ENCODE peak calls at places on chromosomes 5 and 9, in five cellular contexts. One of them, this sample, is unnamed. For H3K9me3 and H3K79me2, the result is how much of the 10 kb centered on the place peaks cover.

GRCh38 chr9:6068983-6069382 is 53.6 kb upstream of the RANBP6 start:
- DNase-seq in neural progenitor cell: no peak
- DNase-seq in keratinocyte: no peak
- DNase-seq in fibroblast of lung: no peak
- DNase-seq in OCI-LY7: no peak
- DNase-seq in this sample: no peak

GRCh38 chr9:95724253-95724991 is 151.1 kb upstream of the ERCC6L2 start:
- DNase-seq in neural progenitor cell: no peak
- DNase-seq in keratinocyte: no peak
- DNase-seq in fibroblast of lung: no peak
- DNase-seq in OCI-LY7: peak
- DNase-seq in this sample: no peak

GRCh38 chr5:78809444-78809843 is 160.9 kb upstream of the LHFPL2 start:
- DNase-seq in neural progenitor cell: no peak
- DNase-seq in keratinocyte: no peak
- DNase-seq in fibroblast of lung: no peak
- DNase-seq in OCI-LY7: no peak
- DNase-seq in this sample: no peak

GRCh38 chr5:137072376-137073174 is 426.6 kb downstream of the SPOCK1 start:
- DNase-seq in neural progenitor cell: no peak
- DNase-seq in keratinocyte: no peak
- DNase-seq in fibroblast of lung: no peak
- DNase-seq in OCI-LY7: peak
- DNase-seq in this sample: no peak

GRCh38 chr5:169389318-169389717 is 88.4 kb upstream of the SLIT3 start:
- DNase-seq in neural progenitor cell: no peak
- DNase-seq in keratinocyte: no peak
- DNase-seq in fibroblast of lung: no peak
- DNase-seq in OCI-LY7: no peak
- DNase-seq in this sample: no peak

GRCh38 chr9:78158286-78158685 is 77.6 kb upstream of the CEP78 start:
- DNase-seq in neural progenitor cell: no peak
- DNase-seq in keratinocyte: no peak
- DNase-seq in fibroblast of lung: no peak
- DNase-seq in OCI-LY7: no peak
- DNase-seq in this sample: no peak

GRCh38 chr9:107989544-107989943 is 500.0 kb upstream of the KLF4 start:
- DNase-seq in neural progenitor cell: no peak
- DNase-seq in keratinocyte: no peak
- DNase-seq in fibroblast of lung: peak
- DNase-seq in OCI-LY7: no peak
- DNase-seq in this sample: peak

GRCh38 chr5:114467729-114468128 is 105.9 kb downstream of the KCNN2 start:
- DNase-seq in neural progenitor cell: no peak
- DNase-seq in keratinocyte: no peak
- DNase-seq in fibroblast of lung: no peak
- DNase-seq in OCI-LY7: no peak
- DNase-seq in this sample: peak

GRCh38 chr9:2478421-2478820 is 143.2 kb upstream of the VLDLR start:
- DNase-seq in neural progenitor cell: no peak
- DNase-seq in keratinocyte: no peak
- DNase-seq in fibroblast of lung: no peak
- DNase-seq in OCI-LY7: no peak
- DNase-seq in this sample: no peak

GRCh38 chr9:133105461-133105770 is 15.6 kb downstream of the RALGDS start:
- DNase-seq in neural progenitor cell: no peak
- DNase-seq in keratinocyte: no peak
- DNase-seq in fibroblast of lung: no peak
- DNase-seq in OCI-LY7: no peak
- DNase-seq in this sample: no peak

GRCh38 chr5:44632344-44632743 is 176.4 kb upstream of the MRPS30 start:
- DNase-seq in neural progenitor cell: no peak
- DNase-seq in keratinocyte: no peak
- DNase-seq in fibroblast of lung: no peak
- DNase-seq in OCI-LY7: no peak
- DNase-seq in this sample: no peak

GRCh38 chr9:92837191-92837590 is 40.6 kb downstream of the ZNF484 start:
- DNase-seq in neural progenitor cell: no peak
- DNase-seq in keratinocyte: no peak
- DNase-seq in fibroblast of lung: no peak
- DNase-seq in OCI-LY7: no peak
- DNase-seq in this sample: no peak

GRCh38 chr5:167871091-167871490 is 420.4 kb upstream of the WWC1 start:
- DNase-seq in neural progenitor cell: no peak
- DNase-seq in keratinocyte: no peak
- DNase-seq in fibroblast of lung: no peak
- DNase-seq in OCI-LY7: no peak
- DNase-seq in this sample: no peak

GRCh38 chr5:78221467-78221866 is 73.0 kb downstream of the AP3B1 start:
- DNase-seq in neural progenitor cell: no peak
- DNase-seq in keratinocyte: no peak
- DNase-seq in fibroblast of lung: no peak
- DNase-seq in OCI-LY7: no peak
- DNase-seq in this sample: no peak

GRCh38 chr5:167777746-167778145 is 513.7 kb upstream of the WWC1 start:
- DNase-seq in neural progenitor cell: no peak
- DNase-seq in keratinocyte: no peak
- DNase-seq in fibroblast of lung: no peak
- DNase-seq in OCI-LY7: no peak
- DNase-seq in this sample: no peak

GRCh38 chr9:127931092-127931881 is 710 bp upstream of the PIP5KL1 start:
- DNase-seq in neural progenitor cell: peak
- DNase-seq in keratinocyte: no peak
- DNase-seq in fibroblast of lung: peak
- DNase-seq in OCI-LY7: no peak
- DNase-seq in this sample: peak

GRCh38 chr9:122116448-122117173 is 23.5 kb upstream of the TTLL11 start:
- DNase-seq in neural progenitor cell: no peak
- DNase-seq in keratinocyte: no peak
- DNase-seq in fibroblast of lung: no peak
- DNase-seq in OCI-LY7: no peak
- DNase-seq in this sample: no peak

GRCh38 chr5:170427672-170428236 is 38.6 kb upstream of the KCNMB1 start:
- DNase-seq in neural progenitor cell: no peak
- DNase-seq in keratinocyte: no peak
- DNase-seq in fibroblast of lung: peak
- DNase-seq in OCI-LY7: no peak
- DNase-seq in this sample: peak

GRCh38 chr9:105710638-105711037 is 16.3 kb downstream of the TMEM38B start:
- DNase-seq in neural progenitor cell: no peak
- DNase-seq in keratinocyte: no peak
- DNase-seq in fibroblast of lung: no peak
- DNase-seq in OCI-LY7: no peak
- DNase-seq in this sample: no peak

GRCh38 chr9:78874056-78874455 is 577.1 kb downstream of the PSAT1 start:
- DNase-seq in neural progenitor cell: no peak
- DNase-seq in keratinocyte: no peak
- DNase-seq in fibroblast of lung: no peak
- DNase-seq in OCI-LY7: no peak
- DNase-seq in this sample: no peak

GRCh38 chr5:141421489-141421855 is 621 bp downstream of the PCDHGA11 start:
- DNase-seq in neural progenitor cell: no peak
- DNase-seq in keratinocyte: no peak
- DNase-seq in fibroblast of lung: peak
- DNase-seq in OCI-LY7: no peak
- DNase-seq in this sample: no peak

GRCh38 chr5:141419074-141419880 is 1.6 kb upstream of the PCDHGA11 start:
- DNase-seq in neural progenitor cell: no peak
- DNase-seq in keratinocyte: no peak
- DNase-seq in fibroblast of lung: no peak
- DNase-seq in OCI-LY7: no peak
- DNase-seq in this sample: no peak

GRCh38 chr5:141422742-141423291 is 2.0 kb downstream of the PCDHGA11 start:
- DNase-seq in neural progenitor cell: no peak
- DNase-seq in keratinocyte: no peak
- DNase-seq in fibroblast of lung: no peak
- DNase-seq in OCI-LY7: no peak
- DNase-seq in this sample: no peak

DNA sequence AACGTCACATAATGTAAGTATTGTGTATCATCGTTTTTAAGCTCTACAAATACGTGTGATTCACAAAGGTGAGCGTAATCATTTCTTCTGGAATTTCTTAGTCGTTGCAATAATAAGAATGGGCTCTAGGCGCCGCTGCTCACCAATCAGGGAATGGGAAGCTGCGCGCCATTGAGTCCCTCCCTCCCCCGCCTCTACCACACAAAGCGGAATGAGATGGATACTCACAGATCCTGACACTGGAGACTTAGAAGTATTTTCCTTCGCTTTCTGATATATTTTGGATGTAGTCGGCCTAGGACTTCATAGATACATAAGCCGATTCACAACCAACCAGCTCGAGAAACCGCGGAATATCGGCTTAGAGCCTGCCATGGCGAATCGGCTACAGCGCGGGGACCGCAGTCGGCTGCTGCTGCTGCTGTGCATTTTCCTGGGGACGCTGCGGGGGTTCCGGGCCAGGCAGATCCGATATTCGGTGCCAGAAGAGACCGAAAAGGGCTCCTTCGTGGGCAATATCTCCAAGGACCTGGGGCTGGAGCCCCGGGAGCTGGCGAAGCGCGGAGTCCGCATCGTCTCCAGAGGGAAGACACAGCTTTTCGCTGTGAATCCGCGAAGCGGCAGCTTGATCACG is at the start of gene PCDHGA11:
- DNase-seq in neural progenitor cell: peak
- DNase-seq in keratinocyte: no peak
- DNase-seq in fibroblast of lung: peak
- DNase-seq in OCI-LY7: peak
- DNase-seq in this sample: peak
- H3K9me3 ChIP-seq in neural progenitor cell: half or more
- H3K9me3 ChIP-seq in keratinocyte: under half
- H3K9me3 ChIP-seq in fibroblast of lung: under half
- H3K9me3 ChIP-seq in OCI-LY7: under half
- H3K9me3 ChIP-seq in this sample: half or more

GRCh38 chr5:106639488-106639887 is 1031.2 kb downstream of the EFNA5 start:
- DNase-seq in neural progenitor cell: no peak
- DNase-seq in keratinocyte: no peak
- DNase-seq in fibroblast of lung: no peak
- DNase-seq in OCI-LY7: no peak
- DNase-seq in this sample: no peak
- TF ChIP-seq CTCF in neural progenitor cell: no peak
- TF ChIP-seq CTCF in keratinocyte: no peak
- TF ChIP-seq CTCF in fibroblast of lung: no peak
- TF ChIP-seq CTCF in OCI-LY7: peak
- TF ChIP-seq CTCF in this sample: no peak

GRCh38 chr5:32285489-32286138 is 27.1 kb downstream of the MTMR12 start:
- DNase-seq in neural progenitor cell: no peak
- DNase-seq in keratinocyte: no peak
- DNase-seq in fibroblast of lung: no peak
- DNase-seq in OCI-LY7: no peak
- DNase-seq in this sample: no peak

GRCh38 chr5:32291591-32291990 is 21.1 kb downstream of the MTMR12 start:
- DNase-seq in neural progenitor cell: no peak
- DNase-seq in keratinocyte: no peak
- DNase-seq in fibroblast of lung: no peak
- DNase-seq in OCI-LY7: no peak
- DNase-seq in this sample: no peak

GRCh38 chr5:32290922-32291321 is 21.8 kb downstream of the MTMR12 start:
- DNase-seq in neural progenitor cell: no peak
- DNase-seq in keratinocyte: no peak
- DNase-seq in fibroblast of lung: no peak
- DNase-seq in OCI-LY7: no peak
- DNase-seq in this sample: no peak
- H3K79me2 ChIP-seq in neural progenitor cell: half or more
- H3K79me2 ChIP-seq in keratinocyte: under half
- H3K79me2 ChIP-seq in fibroblast of lung: under half
- H3K79me2 ChIP-seq in OCI-LY7: half or more
- H3K79me2 ChIP-seq in this sample: half or more

DNA sequence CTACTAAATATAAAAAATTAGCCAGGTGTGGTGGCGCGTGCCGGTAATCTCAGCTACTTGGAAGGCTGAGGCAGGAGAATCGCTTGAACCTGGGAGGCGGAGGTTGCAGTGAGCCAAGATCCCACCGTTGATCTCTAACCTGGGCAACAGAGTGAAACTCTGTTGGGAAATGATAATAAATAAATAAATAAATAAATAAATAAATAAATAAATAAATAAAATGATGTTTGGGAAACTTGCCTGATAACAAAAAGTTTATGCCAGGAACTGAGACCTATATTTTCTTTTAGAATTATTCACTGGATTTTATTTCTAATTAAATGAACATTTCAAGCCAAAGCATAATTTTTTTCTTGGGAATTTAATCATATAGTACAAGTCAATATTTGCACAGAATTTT is 189.3 kb upstream of the CTNND2 start:
- DNase-seq in neural progenitor cell: no peak
- DNase-seq in keratinocyte: no peak
- DNase-seq in fibroblast of lung: no peak
- DNase-seq in OCI-LY7: no peak
- DNase-seq in this sample: no peak
- H3K9me3 ChIP-seq in neural progenitor cell: under half
- H3K9me3 ChIP-seq in keratinocyte: under half
- H3K9me3 ChIP-seq in fibroblast of lung: under half
- H3K9me3 ChIP-seq in OCI-LY7: under half
- H3K9me3 ChIP-seq in this sample: under half

GRCh38 chr5:51398875-51399635 is 15.8 kb downstream of the ISL1 start:
- DNase-seq in neural progenitor cell: peak
- DNase-seq in keratinocyte: no peak
- DNase-seq in fibroblast of lung: no peak
- DNase-seq in OCI-LY7: no peak
- DNase-seq in this sample: no peak

GRCh38 chr5:51399636-51399993 is 16.4 kb downstream of the ISL1 start:
- DNase-seq in neural progenitor cell: no peak
- DNase-seq in keratinocyte: no peak
- DNase-seq in fibroblast of lung: no peak
- DNase-seq in OCI-LY7: no peak
- DNase-seq in this sample: no peak

GRCh38 chr5:51404256-51404655 is 21.0 kb downstream of the ISL1 start:
- DNase-seq in neural progenitor cell: no peak
- DNase-seq in keratinocyte: no peak
- DNase-seq in fibroblast of lung: no peak
- DNase-seq in OCI-LY7: no peak
- DNase-seq in this sample: no peak
- TF ChIP-seq CTCF in neural progenitor cell: no peak
- TF ChIP-seq CTCF in keratinocyte: no peak
- TF ChIP-seq CTCF in fibroblast of lung: no peak
- TF ChIP-seq CTCF in OCI-LY7: no peak
- TF ChIP-seq CTCF in this sample: no peak

GRCh38 chr9:111449705-111450104 is 34.5 kb downstream of the ECPAS start:
- DNase-seq in neural progenitor cell: no peak
- DNase-seq in keratinocyte: no peak
- DNase-seq in fibroblast of lung: no peak
- DNase-seq in OCI-LY7: no peak
- DNase-seq in this sample: no peak
- H3K79me2 ChIP-seq in neural progenitor cell: under half
- H3K79me2 ChIP-seq in keratinocyte: under half
- H3K79me2 ChIP-seq in fibroblast of lung: under half
- H3K79me2 ChIP-seq in OCI-LY7: under half
- H3K79me2 ChIP-seq in this sample: under half